ENCODE peak calls at places on chromosomes 3 and 15, in four cellular contexts. D, T, P and U are unnamed samples.

GRCh38 chr3:46660543-46661523 is 32.6 kb downstream of the ALS2CL start:
- DNase-seq in D (peak), T (no peak), P (no peak), U (no peak)

GRCh38 chr15:45253330-45253729 is 1.3 kb downstream of the SLC28A2 start:
- DNase-seq in D (peak), T (no peak), P (no peak), U (no peak)

GRCh38 chr3:25002052-25002451 is 426.0 kb upstream of the RARB start:
- DNase-seq in D (no peak), T (no peak), P (no peak), U (no peak)

GRCh38 chr3:69443554-69443953 is 57.7 kb upstream of the FRMD4B start:
- DNase-seq in D (no peak), T (no peak), P (no peak), U (no peak)

GRCh38 chr15:63583027-63583426 is 14.2 kb upstream of the FBXL22 start:
- DNase-seq in D (no peak), T (no peak), P (no peak), U (no peak)

GRCh38 chr3:72145506-72146380 is 360.8 kb upstream of the PROK2 start:
- DNase-seq in D (peak), T (no peak), P (no peak), U (no peak)

GRCh38 chr3:184227481-184227935 is 1.9 kb upstream of the VWA5B2 start:
- DNase-seq in D (peak), T (no peak), P (no peak), U (no peak)

GRCh38 chr3:74119221-74119620 is 494.5 kb upstream of the PDZRN3 start:
- DNase-seq in D (no peak), T (no peak), P (no peak), U (no peak)

GRCh38 chr15:99447497-99448371 is 118.0 kb upstream of the MEF2A start:
- DNase-seq in D (peak), T (no peak), P (no peak), U (no peak)

GRCh38 chr15:68408971-68409370 is 23.0 kb downstream of the ITGA11 start:
- DNase-seq in D (no peak), T (no peak), P (no peak), U (no peak)

GRCh38 chr3:126326629-126327028 is 30.6 kb downstream of the KLF15 start:
- DNase-seq in D (no peak), T (no peak), P (no peak), U (no peak)

GRCh38 chr3:18343809-18344208 is 81.3 kb downstream of the SATB1 start:
- DNase-seq in D (no peak), T (no peak), P (no peak), U (no peak)

GRCh38 chr3:58383476-58383875 is 50.2 kb downstream of the PDHB start:
- DNase-seq in D (no peak), T (no peak), P (no peak), U (no peak)

GRCh38 chr3:197899833-197900478 is 50.0 kb upstream of the RPL35A start:
- DNase-seq in D (no peak), T (no peak), P (no peak), U (no peak)

GRCh38 chr15:94494732-94495131 is 263.4 kb downstream of the MCTP2 start:
- DNase-seq in D (no peak), T (no peak), P (no peak), U (no peak)

GRCh38 chr3:164458986-164459385 is 619.3 kb downstream of the SI start:
- DNase-seq in D (no peak), T (no peak), P (no peak), U (peak)

GRCh38 chr15:76310470-76311070 is 699 bp downstream of the ETFA start:
- DNase-seq in D (peak), T (no peak), P (no peak), U (no peak)

GRCh38 chr3:106534206-106534605 is 665.4 kb upstream of the CBLB start:
- DNase-seq in D (no peak), T (no peak), P (no peak), U (no peak)

GRCh38 chr3:22106213-22106867 is 355.3 kb upstream of the ZNF385D start:
- DNase-seq in D (no peak), T (no peak), P (no peak), U (no peak)

GRCh38 chr15:98647026-98647773 is 1.1 kb upstream of the IGF1R start:
- DNase-seq in D (peak), T (no peak), P (no peak), U (no peak)

GRCh38 chr3:143443851-143444331 is 324.3 kb downstream of the CHST2 start:
- DNase-seq in D (no peak), T (no peak), P (peak), U (peak)

GRCh38 chr3:105611304-105612192 is 244.8 kb downstream of the ALCAM start:
- DNase-seq in D (no peak), T (no peak), P (no peak), U (no peak)

GRCh38 chr15:79455361-79455760 is 23.2 kb downstream of the MINAR1 start:
- DNase-seq in D (no peak), T (no peak), P (no peak), U (no peak)

GRCh38 chr15:94887406-94887805 is 656.0 kb downstream of the MCTP2 start:
- DNase-seq in D (no peak), T (no peak), P (no peak), U (no peak)

GRCh38 chr3:5250467-5251195 is 63.1 kb downstream of the EDEM1 start:
- DNase-seq in D (no peak), T (no peak), P (no peak), U (no peak)

GRCh38 chr15:69031013-69032001 is 16.8 kb downstream of the NOX5 start:
- DNase-seq in D (peak), T (no peak), P (no peak), U (no peak)

GRCh38 chr3:74001481-74001880 is 376.7 kb upstream of the PDZRN3 start:
- DNase-seq in D (no peak), T (no peak), P (no peak), U (no peak)

GRCh38 chr3:119322021-119322522 is 27.9 kb downstream of the ARHGAP31 start:
- DNase-seq in D (no peak), T (no peak), P (no peak), U (no peak)

GRCh38 chr3:193827831-193828230 is 234.8 kb downstream of the OPA1 start:
- DNase-seq in D (no peak), T (no peak), P (no peak), U (no peak)

GRCh38 chr3:178845446-178846118 is 226.0 kb downstream of the ZMAT3 start:
- DNase-seq in D (no peak), T (no peak), P (peak), U (peak)

GRCh38 chr3:108897883-108898282 is 55.8 kb downstream of the GUCA1C start:
- DNase-seq in D (no peak), T (no peak), P (no peak), U (no peak)

GRCh38 chr15:26887926-26888666 is 21.2 kb downstream of the GABRA5 start:
- DNase-seq in D (no peak), T (no peak), P (no peak), U (no peak)